ENCODE peak calls at places on chromosomes 3 and 15, in eight cellular contexts. V is spleen, S is sigmoid colon, Y is esophagus muscularis mucosa, Q is H1, Z is GM12891, I is stomach, T is upper lobe of left lung. C is an unnamed sample.

GRCh38 chr3:36166477-36166876 is 213.8 kb upstream of the STAC start:
- DNase-seq in V (no peak), S (no peak), Y (no peak), Q (peak; percentile 21), Z (no peak), I (no peak), T (no peak), C (no peak)

GRCh38 chr15:31049122-31049521 is 52.4 kb downstream of the TRPM1 start:
- DNase-seq in V (no peak), S (no peak), Y (no peak), Q (no peak), Z (no peak), I (no peak), T (no peak), C (no peak)

GRCh38 chr3:140187028-140187427 is 252.0 kb downstream of the CLSTN2 start:
- DNase-seq in V (no peak), S (no peak), Y (peak; percentile 77), Q (no peak), Z (no peak), I (no peak), T (no peak), C (no peak)

GRCh38 chr3:124059580-124059979 is 67.7 kb upstream of the ROPN1 start:
- DNase-seq in V (no peak), S (no peak), Y (no peak), Q (no peak), Z (no peak), I (no peak), T (no peak), C (no peak)

GRCh38 chr3:76051145-76051544 is 265.8 kb upstream of the ZNF717 start:
- DNase-seq in V (no peak), S (no peak), Y (no peak), Q (no peak), Z (no peak), I (no peak), T (no peak), C (no peak)

GRCh38 chr15:39629376-39629775 is 48.5 kb downstream of the THBS1 start:
- DNase-seq in V (no peak), S (no peak), Y (no peak), Q (no peak), Z (no peak), I (no peak), T (peak; percentile 48), C (no peak)

GRCh38 chr3:57354768-57355167 is 62.3 kb upstream of the ASB14 start:
- DNase-seq in V (no peak), S (no peak), Y (no peak), Q (no peak), Z (no peak), I (no peak), T (no peak), C (no peak)

GRCh38 chr3:109532257-109533216 is 195.2 kb upstream of the DPPA4 start:
- DNase-seq in V (no peak), S (no peak), Y (no peak), Q (peak; percentile 9), Z (no peak), I (peak; percentile 33), T (peak; percentile 59), C (no peak)

GRCh38 chr3:72412557-72412956 is 435.7 kb downstream of the SHQ1 start:
- DNase-seq in V (no peak), S (no peak), Y (no peak), Q (no peak), Z (no peak), I (no peak), T (no peak), C (no peak)

GRCh38 chr3:101854608-101855304 is 5.4 kb downstream of the NFKBIZ start:
- DNase-seq in V (no peak), S (no peak), Y (no peak), Q (no peak), Z (no peak), I (peak; percentile 55), T (no peak), C (no peak)

GRCh38 chr3:120473389-120473788 is 22.6 kb upstream of the FSTL1 start:
- DNase-seq in V (no peak), S (no peak), Y (no peak), Q (no peak), Z (no peak), I (no peak), T (no peak), C (no peak)

GRCh38 chr15:55250392-55250791 is 39.2 kb downstream of the RAB27A start:
- DNase-seq in V (no peak), S (no peak), Y (no peak), Q (no peak), Z (no peak), I (no peak), T (peak; percentile 55), C (no peak)

GRCh38 chr3:16188071-16188470 is 13.6 kb downstream of the GALNT15 start:
- DNase-seq in V (no peak), S (no peak), Y (no peak), Q (no peak), Z (no peak), I (no peak), T (no peak), C (no peak)

GRCh38 chr3:122074621-122075265 is 19.6 kb downstream of the CD86 start:
- DNase-seq in V (peak; percentile 76), S (peak; percentile 70), Y (no peak), Q (no peak), Z (no peak), I (no peak), T (peak; percentile 58), C (no peak)

GRCh38 chr3:138461696-138462295 is 27.4 kb downstream of the ESYT3 start:
- DNase-seq in V (no peak), S (no peak), Y (no peak), Q (no peak), Z (no peak), I (no peak), T (no peak), C (no peak)

GRCh38 chr3:128804017-128804816 is 75.2 kb upstream of the ACAD9 start:
- DNase-seq in V (no peak), S (no peak), Y (no peak), Q (no peak), Z (peak; percentile 52), I (no peak), T (no peak), C (peak; percentile 55)

GRCh38 chr3:176561826-176562225 is 635.5 kb downstream of the TBL1XR1 start:
- DNase-seq in V (no peak), S (no peak), Y (no peak), Q (no peak), Z (no peak), I (no peak), T (no peak), C (no peak)

GRCh38 chr3:44915702-44916438 is 41.5 kb downstream of the TGM4 start:
- DNase-seq in V (no peak), S (no peak), Y (no peak), Q (no peak), Z (no peak), I (no peak), T (no peak), C (no peak)

GRCh38 chr15:57306305-57306943 is 69.9 kb upstream of the CGNL1 start:
- DNase-seq in V (peak; percentile 96), S (peak; percentile 89), Y (peak; percentile 97), Q (peak; percentile 75), Z (peak; percentile 92), I (peak; percentile 92), T (peak; percentile 84), C (peak; percentile 92)
- TF ChIP-seq POLR2AphosphoS5 in V (peak; percentile 63), S (no peak), Y (no peak), Q (peak; percentile 7), Z (no peak), I (no peak), T (no peak), C (no peak)

DNA sequence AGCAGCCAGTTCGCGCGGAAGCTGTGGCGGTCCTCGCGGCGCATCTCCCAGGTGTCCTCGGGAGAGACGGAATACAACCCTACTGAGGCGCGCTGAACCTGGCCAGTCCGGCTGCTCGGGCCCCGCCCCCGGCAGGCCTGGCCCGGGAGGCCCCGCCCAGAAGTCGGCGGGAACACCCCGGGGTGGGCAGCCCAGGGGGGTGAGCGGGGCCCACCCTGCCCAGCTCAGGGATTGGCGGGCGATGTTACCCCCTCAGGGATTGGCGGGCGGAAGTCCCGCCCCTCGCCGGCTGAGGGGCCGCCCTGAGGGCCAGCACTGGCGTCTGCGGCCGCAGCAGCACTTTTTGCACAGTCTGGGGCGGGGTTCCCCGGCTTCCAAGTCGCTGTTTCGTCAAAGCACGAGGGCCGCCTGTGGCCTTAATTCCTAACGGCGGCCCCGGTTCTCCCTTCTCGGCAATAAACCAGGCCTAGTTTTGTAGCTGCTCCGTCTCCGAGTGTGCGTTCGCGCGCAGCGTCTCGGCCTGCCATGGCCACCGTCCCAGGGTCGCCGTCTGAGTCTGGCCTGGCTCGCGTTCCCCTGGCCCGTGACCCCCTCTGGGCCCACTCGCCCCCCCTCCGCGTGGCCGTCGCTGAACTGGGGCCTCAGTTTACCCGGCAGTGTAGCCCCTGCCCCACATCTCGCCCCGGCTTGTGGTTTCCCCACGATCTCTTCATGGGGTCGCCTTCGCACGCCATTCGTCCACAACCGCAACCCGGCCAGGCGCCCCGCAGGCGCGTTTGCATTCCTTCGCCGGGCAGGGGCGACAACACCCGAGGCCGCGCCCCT is 30.0 kb downstream of the NBEAL2 start:
- DNase-seq in V (peak; percentile 95), S (peak; percentile 97), Y (peak; percentile 96), Q (peak; percentile 73), Z (peak; percentile 97), I (peak; percentile 77), T (peak; percentile 90), C (peak; percentile 95)
- TF ChIP-seq POLR2A in V (peak; percentile 59), S (peak; percentile 87), Y (peak; percentile 69), Q (peak; percentile 71), Z (no peak), I (no peak), T (peak; percentile 47), C (no peak)

DNA sequence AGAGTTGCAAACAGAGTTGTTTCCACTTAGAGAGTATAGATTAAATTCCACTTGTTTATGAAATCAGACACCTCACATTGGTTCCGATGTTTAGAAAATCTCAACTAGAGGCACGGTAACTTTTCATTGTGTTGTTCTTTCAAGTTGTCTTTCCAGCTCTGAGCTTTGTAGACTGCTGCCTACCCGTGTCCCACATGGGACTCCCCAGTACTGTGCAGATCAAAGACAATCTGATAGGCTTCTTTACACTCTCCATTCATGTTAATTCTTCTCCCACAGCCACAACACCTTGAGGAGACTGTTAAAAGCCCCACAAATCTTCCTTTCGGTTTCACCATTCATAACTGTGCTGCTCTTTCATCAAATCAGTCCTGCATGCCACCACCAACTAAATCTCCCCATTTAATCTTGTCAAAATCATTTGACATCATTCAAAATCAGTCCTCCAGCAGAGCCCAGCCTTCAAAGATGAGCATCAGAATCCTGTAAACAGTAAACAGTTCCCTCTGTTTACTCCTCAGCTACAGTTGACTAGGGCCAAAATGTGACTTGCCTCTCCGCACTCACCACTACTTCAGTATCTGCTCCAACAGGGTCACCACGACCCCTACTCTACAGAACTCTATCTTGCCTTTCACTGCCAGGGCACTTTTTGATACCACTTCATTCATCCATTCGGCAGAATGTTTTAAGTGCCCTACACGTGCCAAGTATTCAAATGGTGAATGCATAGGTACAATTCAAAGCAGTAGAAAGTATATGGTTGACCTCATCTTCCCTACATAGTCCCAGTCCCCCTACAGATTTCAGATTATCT is 8.3 kb downstream of the ANXA2 start:
- DNase-seq in V (no peak), S (no peak), Y (no peak), Q (no peak), Z (no peak), I (no peak), T (no peak), C (no peak)
- TF ChIP-seq POLR2AphosphoS5 in V (no peak), S (no peak), Y (no peak), Q (no peak), Z (no peak), I (no peak), T (no peak), C (no peak)

GRCh38 chr3:136862611-136862951 is 573 bp downstream of the NCK1 start:
- DNase-seq in V (no peak), S (peak; percentile 90), Y (peak; percentile 93), Q (no peak), Z (peak; percentile 33), I (peak; percentile 56), T (peak; percentile 81), C (peak; percentile 26)
- TF ChIP-seq POLR2A in V (no peak), S (no peak), Y (no peak), Q (no peak), Z (no peak), I (no peak), T (no peak), C (no peak)